ENCODE peak calls at places on chromosomes 16 and 17, in seven cellular contexts. One of them, this sample, is unnamed.

GRCh38 chr16:66977341-66978113 is 10.9 kb upstream of the CES4A start:
- DNase-seq in A549: peak
- DNase-seq in H9: peak
- DNase-seq in coronary artery: peak
- DNase-seq in AG04449: no peak
- DNase-seq in ovary: peak
- DNase-seq in GM06990: peak
- DNase-seq in this sample: peak

GRCh38 chr16:53515259-53515658 is 12.2 kb upstream of the AKTIP start:
- DNase-seq in A549: no peak
- DNase-seq in H9: no peak
- DNase-seq in coronary artery: no peak
- DNase-seq in AG04449: no peak
- DNase-seq in ovary: no peak
- DNase-seq in GM06990: no peak
- DNase-seq in this sample: no peak

GRCh38 chr17:49910094-49910857 is 58.7 kb upstream of the DLX4 start:
- DNase-seq in A549: peak
- DNase-seq in H9: peak
- DNase-seq in coronary artery: no peak
- DNase-seq in AG04449: no peak
- DNase-seq in ovary: no peak
- DNase-seq in GM06990: no peak
- DNase-seq in this sample: peak

GRCh38 chr17:72370819-72371218 is 250.0 kb downstream of the SOX9 start:
- DNase-seq in A549: peak
- DNase-seq in H9: no peak
- DNase-seq in coronary artery: no peak
- DNase-seq in AG04449: no peak
- DNase-seq in ovary: no peak
- DNase-seq in GM06990: no peak
- DNase-seq in this sample: no peak

GRCh38 chr17:82938486-82939212 is 98.8 kb upstream of the ZNF750 start:
- DNase-seq in A549: no peak
- DNase-seq in H9: no peak
- DNase-seq in coronary artery: peak
- DNase-seq in AG04449: no peak
- DNase-seq in ovary: peak
- DNase-seq in GM06990: no peak
- DNase-seq in this sample: no peak

GRCh38 chr16:80803341-80804060 is 897 bp downstream of the CDYL2 start:
- DNase-seq in A549: no peak
- DNase-seq in H9: peak
- DNase-seq in coronary artery: no peak
- DNase-seq in AG04449: no peak
- DNase-seq in ovary: peak
- DNase-seq in GM06990: no peak
- DNase-seq in this sample: peak

GRCh38 chr17:42422412-42422957 is 571 bp downstream of the CAVIN1 start:
- DNase-seq in A549: no peak
- DNase-seq in H9: peak
- DNase-seq in coronary artery: no peak
- DNase-seq in AG04449: no peak
- DNase-seq in ovary: no peak
- DNase-seq in GM06990: peak
- DNase-seq in this sample: peak

GRCh38 chr17:61972311-61972710 is 44.5 kb upstream of the INTS2 start:
- DNase-seq in A549: no peak
- DNase-seq in H9: no peak
- DNase-seq in coronary artery: no peak
- DNase-seq in AG04449: no peak
- DNase-seq in ovary: no peak
- DNase-seq in GM06990: no peak
- DNase-seq in this sample: no peak

GRCh38 chr16:27253526-27253930 is 15.0 kb downstream of the NSMCE1 start:
- DNase-seq in A549: peak
- DNase-seq in H9: no peak
- DNase-seq in coronary artery: no peak
- DNase-seq in AG04449: peak
- DNase-seq in ovary: no peak
- DNase-seq in GM06990: no peak
- DNase-seq in this sample: no peak

GRCh38 chr17:18246880-18247612 is 11.5 kb downstream of the FLII start:
- DNase-seq in A549: peak
- DNase-seq in H9: peak
- DNase-seq in coronary artery: no peak
- DNase-seq in AG04449: no peak
- DNase-seq in ovary: peak
- DNase-seq in GM06990: peak
- DNase-seq in this sample: peak

GRCh38 chr16:27516360-27516759 is 33.4 kb downstream of the GTF3C1 start:
- DNase-seq in A549: no peak
- DNase-seq in H9: no peak
- DNase-seq in coronary artery: no peak
- DNase-seq in AG04449: no peak
- DNase-seq in ovary: no peak
- DNase-seq in GM06990: no peak
- DNase-seq in this sample: no peak

GRCh38 chr16:30996324-30996999 is 11.5 kb downstream of the HSD3B7 start:
- DNase-seq in A549: peak
- DNase-seq in H9: no peak
- DNase-seq in coronary artery: no peak
- DNase-seq in AG04449: no peak
- DNase-seq in ovary: no peak
- DNase-seq in GM06990: no peak
- DNase-seq in this sample: no peak

GRCh38 chr16:72903176-72903575 is 144.8 kb downstream of the ZFHX3 start:
- DNase-seq in A549: no peak
- DNase-seq in H9: no peak
- DNase-seq in coronary artery: no peak
- DNase-seq in AG04449: no peak
- DNase-seq in ovary: no peak
- DNase-seq in GM06990: no peak
- DNase-seq in this sample: no peak

GRCh38 chr16:23754594-23755483 is at the start of gene CHP2:
- DNase-seq in A549: no peak
- DNase-seq in H9: peak
- DNase-seq in coronary artery: no peak
- DNase-seq in AG04449: no peak
- DNase-seq in ovary: no peak
- DNase-seq in GM06990: no peak
- DNase-seq in this sample: peak

GRCh38 chr16:64339052-64339770 is 782.7 kb downstream of the CDH11 start:
- DNase-seq in A549: no peak
- DNase-seq in H9: no peak
- DNase-seq in coronary artery: no peak
- DNase-seq in AG04449: peak
- DNase-seq in ovary: no peak
- DNase-seq in GM06990: no peak
- DNase-seq in this sample: no peak

GRCh38 chr17:64774888-64775600 is 112.9 kb upstream of the SMURF2 start:
- DNase-seq in A549: no peak
- DNase-seq in H9: no peak
- DNase-seq in coronary artery: no peak
- DNase-seq in AG04449: no peak
- DNase-seq in ovary: no peak
- DNase-seq in GM06990: no peak
- DNase-seq in this sample: no peak

GRCh38 chr17:44797809-44798208 is 32.3 kb downstream of the GJC1 start:
- DNase-seq in A549: no peak
- DNase-seq in H9: no peak
- DNase-seq in coronary artery: no peak
- DNase-seq in AG04449: no peak
- DNase-seq in ovary: no peak
- DNase-seq in GM06990: no peak
- DNase-seq in this sample: no peak

GRCh38 chr16:57377080-57377841 is 5.0 kb downstream of the CX3CL1 start:
- DNase-seq in A549: peak
- DNase-seq in H9: peak
- DNase-seq in coronary artery: no peak
- DNase-seq in AG04449: no peak
- DNase-seq in ovary: no peak
- DNase-seq in GM06990: peak
- DNase-seq in this sample: no peak

GRCh38 chr17:63434951-63435571 is 11.0 kb downstream of the CYB561 start:
- DNase-seq in A549: peak
- DNase-seq in H9: peak
- DNase-seq in coronary artery: no peak
- DNase-seq in AG04449: no peak
- DNase-seq in ovary: no peak
- DNase-seq in GM06990: no peak
- DNase-seq in this sample: no peak
- TF ChIP-seq CTCF in A549: peak
- TF ChIP-seq CTCF in H9: peak
- TF ChIP-seq CTCF in coronary artery: no peak
- TF ChIP-seq CTCF in AG04449: peak
- TF ChIP-seq CTCF in ovary: no peak
- TF ChIP-seq CTCF in GM06990: peak
- TF ChIP-seq CTCF in this sample: no peak

GRCh38 chr16:14252860-14253259 is 181.7 kb downstream of the MRTFB start:
- DNase-seq in A549: no peak
- DNase-seq in H9: no peak
- DNase-seq in coronary artery: no peak
- DNase-seq in AG04449: no peak
- DNase-seq in ovary: no peak
- DNase-seq in GM06990: no peak
- DNase-seq in this sample: no peak

GRCh38 chr16:14249291-14250032 is 178.3 kb downstream of the MRTFB start:
- DNase-seq in A549: peak
- DNase-seq in H9: no peak
- DNase-seq in coronary artery: no peak
- DNase-seq in AG04449: no peak
- DNase-seq in ovary: peak
- DNase-seq in GM06990: no peak
- DNase-seq in this sample: peak

GRCh38 chr16:14244344-14245010 is 173.4 kb downstream of the MRTFB start:
- DNase-seq in A549: no peak
- DNase-seq in H9: no peak
- DNase-seq in coronary artery: no peak
- DNase-seq in AG04449: no peak
- DNase-seq in ovary: no peak
- DNase-seq in GM06990: no peak
- DNase-seq in this sample: no peak

GRCh38 chr16:14251419-14251818 is 180.3 kb downstream of the MRTFB start:
- DNase-seq in A549: no peak
- DNase-seq in H9: no peak
- DNase-seq in coronary artery: no peak
- DNase-seq in AG04449: no peak
- DNase-seq in ovary: no peak
- DNase-seq in GM06990: no peak
- DNase-seq in this sample: no peak

GRCh38 chr16:14248791-14249190 is 177.7 kb downstream of the MRTFB start:
- DNase-seq in A549: no peak
- DNase-seq in H9: no peak
- DNase-seq in coronary artery: no peak
- DNase-seq in AG04449: no peak
- DNase-seq in ovary: no peak
- DNase-seq in GM06990: no peak
- DNase-seq in this sample: no peak
- TF ChIP-seq CTCF in A549: no peak
- TF ChIP-seq CTCF in H9: no peak
- TF ChIP-seq CTCF in coronary artery: no peak
- TF ChIP-seq CTCF in AG04449: no peak
- TF ChIP-seq CTCF in ovary: no peak
- TF ChIP-seq CTCF in GM06990: no peak
- TF ChIP-seq CTCF in this sample: no peak

GRCh38 chr16:68433316-68433715 is 15.0 kb downstream of the SMPD3 start:
- DNase-seq in A549: no peak
- DNase-seq in H9: no peak
- DNase-seq in coronary artery: no peak
- DNase-seq in AG04449: no peak
- DNase-seq in ovary: no peak
- DNase-seq in GM06990: no peak
- DNase-seq in this sample: no peak

GRCh38 chr16:68434654-68435210 is 13.6 kb downstream of the SMPD3 start:
- DNase-seq in A549: no peak
- DNase-seq in H9: no peak
- DNase-seq in coronary artery: no peak
- DNase-seq in AG04449: no peak
- DNase-seq in ovary: no peak
- DNase-seq in GM06990: no peak
- DNase-seq in this sample: no peak

GRCh38 chr16:68432701-68433100 is 15.6 kb downstream of the SMPD3 start:
- DNase-seq in A549: no peak
- DNase-seq in H9: no peak
- DNase-seq in coronary artery: no peak
- DNase-seq in AG04449: no peak
- DNase-seq in ovary: no peak
- DNase-seq in GM06990: no peak
- DNase-seq in this sample: no peak

DNA sequence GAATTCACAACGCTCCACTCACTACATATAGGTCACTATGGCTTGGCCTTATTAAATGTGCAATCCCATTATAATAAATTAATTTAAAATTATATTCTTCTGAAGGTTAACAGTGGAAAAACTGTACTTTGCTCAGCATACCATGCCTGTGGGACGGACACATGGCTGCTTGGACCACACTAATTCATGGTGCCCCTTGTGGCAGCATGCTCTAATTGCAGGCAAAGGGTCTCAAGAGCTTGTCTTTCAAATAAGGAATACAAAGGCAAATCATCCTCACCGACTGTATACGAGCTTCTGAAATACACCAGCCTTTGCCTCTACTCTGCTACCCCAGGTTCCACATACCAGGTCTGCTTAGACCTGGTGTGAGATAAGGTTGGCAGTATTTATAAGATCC is 11.7 kb downstream of the SMPD3 start:
- DNase-seq in A549: no peak
- DNase-seq in H9: peak
- DNase-seq in coronary artery: no peak
- DNase-seq in AG04449: no peak
- DNase-seq in ovary: no peak
- DNase-seq in GM06990: no peak
- DNase-seq in this sample: no peak
- TF ChIP-seq CTCF in A549: no peak
- TF ChIP-seq CTCF in H9: peak
- TF ChIP-seq CTCF in coronary artery: no peak
- TF ChIP-seq CTCF in AG04449: no peak
- TF ChIP-seq CTCF in ovary: no peak
- TF ChIP-seq CTCF in GM06990: peak
- TF ChIP-seq CTCF in this sample: peak

GRCh38 chr17:58693208-58693607 is 806 bp downstream of the RAD51C start:
- DNase-seq in A549: no peak
- DNase-seq in H9: no peak
- DNase-seq in coronary artery: no peak
- DNase-seq in AG04449: no peak
- DNase-seq in ovary: no peak
- DNase-seq in GM06990: no peak
- DNase-seq in this sample: no peak

GRCh38 chr17:58694826-58695225 is 2.4 kb downstream of the RAD51C start:
- DNase-seq in A549: no peak
- DNase-seq in H9: no peak
- DNase-seq in coronary artery: no peak
- DNase-seq in AG04449: no peak
- DNase-seq in ovary: no peak
- DNase-seq in GM06990: no peak
- DNase-seq in this sample: no peak

GRCh38 chr17:58693751-58694150 is 1.3 kb downstream of the RAD51C start:
- DNase-seq in A549: no peak
- DNase-seq in H9: no peak
- DNase-seq in coronary artery: no peak
- DNase-seq in AG04449: no peak
- DNase-seq in ovary: no peak
- DNase-seq in GM06990: no peak
- DNase-seq in this sample: no peak

GRCh38 chr17:58692239-58693055 is at the start of gene RAD51C:
- DNase-seq in A549: peak
- DNase-seq in H9: peak
- DNase-seq in coronary artery: peak
- DNase-seq in AG04449: peak
- DNase-seq in ovary: peak
- DNase-seq in GM06990: peak
- DNase-seq in this sample: peak

GRCh38 chr17:58694302-58694701 is 1.9 kb downstream of the RAD51C start:
- DNase-seq in A549: no peak
- DNase-seq in H9: no peak
- DNase-seq in coronary artery: no peak
- DNase-seq in AG04449: no peak
- DNase-seq in ovary: no peak
- DNase-seq in GM06990: no peak
- DNase-seq in this sample: no peak
- TF ChIP-seq CTCF in A549: no peak
- TF ChIP-seq CTCF in H9: no peak
- TF ChIP-seq CTCF in coronary artery: no peak
- TF ChIP-seq CTCF in AG04449: no peak
- TF ChIP-seq CTCF in ovary: no peak
- TF ChIP-seq CTCF in GM06990: no peak
- TF ChIP-seq CTCF in this sample: no peak

This sample was measured in nephron progenitor cell.